ENCODE peak calls at places on chromosomes 4 and X, in nine cellular contexts. L is naive thymus-derived CD4-positive, alpha-beta T cell; F is iPS-NIHi11; G is kidney tubule cell; R is MM.1S; A is T-helper 2 cell; U is activated CD4-positive, alpha-beta T cell treated with anti-CD3 and anti-CD28 coated beads, Interleukin-2, amount 10 ng/mL, durations not matched to agents 24 days and 14 days; Z is frontal cortex; I is BJ. D is an unnamed sample.

GRCh38 chr4:142615324-142615665 is 230.8 kb downstream of the INPP4B start:
- DNase-seq in L (no peak), F (no peak), Z (no peak), A (no peak), R (no peak), U (no peak), I (peak), G (peak), D (peak)

GRCh38 chrX:14497184-14497666 is 32.1 kb upstream of the GLRA2 start:
- DNase-seq in A (no peak), F (no peak), R (peak), G (peak), I (no peak), L (peak), Z (no peak), U (peak), D (no peak)

GRCh38 chr4:27278615-27279014 is 418.0 kb downstream of the STIM2 start:
- DNase-seq in A (no peak), I (no peak), G (peak), Z (no peak), F (peak), L (no peak), R (peak), U (peak), D (no peak)

GRCh38 chr4:8854866-8855265 is 16.8 kb downstream of the HMX1 start:
- DNase-seq in R (no peak), G (no peak), A (no peak), L (no peak), I (no peak), Z (no peak), F (no peak), U (no peak), D (no peak)

GRCh38 chrX:9765072-9765736 is 443 bp downstream of the GPR143 start:
- DNase-seq in U (no peak), A (no peak), F (peak), G (peak), Z (no peak), I (no peak), R (no peak), L (no peak), D (no peak)

GRCh38 chr4:54363037-54363436 is 133.9 kb downstream of the PDGFRA start:
- DNase-seq in R (no peak), G (no peak), I (no peak), U (no peak), Z (no peak), A (no peak), F (no peak), L (no peak), D (no peak)

GRCh38 chrX:110703641-110704040 is 92.0 kb downstream of the CHRDL1 start:
- DNase-seq in L (no peak), G (no peak), F (no peak), I (no peak), R (no peak), Z (no peak), A (no peak), U (no peak), D (no peak)

GRCh38 chrX:49246541-49246940 is 11.3 kb downstream of the CCDC22 start:
- DNase-seq in F (no peak), Z (no peak), A (no peak), G (no peak), R (no peak), I (no peak), L (no peak), U (no peak), D (no peak)

GRCh38 chrX:31546130-31546529 is 474.3 kb upstream of the FTHL17 start:
- DNase-seq in G (peak), U (no peak), I (peak), A (no peak), Z (no peak), F (peak), L (no peak), R (no peak), D (peak)

GRCh38 chr4:122854860-122855259 is 28.2 kb downstream of the FGF2 start:
- DNase-seq in I (no peak), L (no peak), Z (peak), U (no peak), R (no peak), G (no peak), F (no peak), A (no peak), D (no peak)

GRCh38 chrX:119228506-119229290 is 7.4 kb upstream of the PGRMC1 start:
- DNase-seq in R (no peak), F (no peak), Z (no peak), L (no peak), U (no peak), G (peak), I (peak), A (no peak), D (peak)

GRCh38 chr4:7761720-7762119 is 177.9 kb downstream of the AFAP1 start:
- DNase-seq in Z (peak), L (peak), R (peak), U (peak), F (peak), G (peak), I (no peak), A (peak), D (no peak)

GRCh38 chr4:108170729-108171540 is 2.2 kb upstream of the LEF1 start:
- DNase-seq in L (no peak), F (peak), I (no peak), R (no peak), U (peak), A (no peak), G (no peak), Z (no peak), D (no peak)

GRCh38 chrX:68929332-68930150 is 100.7 kb downstream of the EFNB1 start:
- DNase-seq in A (no peak), Z (no peak), R (no peak), G (peak), L (no peak), U (no peak), I (no peak), F (no peak), D (no peak)

GRCh38 chrX:12309733-12310054 is 171.4 kb downstream of the FRMPD4 start:
- DNase-seq in I (no peak), Z (no peak), L (no peak), U (no peak), R (no peak), F (no peak), G (no peak), A (no peak), D (no peak)

GRCh38 chr4:1347410-1347864 is 429 bp downstream of the UVSSA start:
- DNase-seq in I (no peak), G (peak), Z (peak), R (peak), L (no peak), F (peak), U (peak), A (no peak), D (peak)

GRCh38 chr4:169485084-169485483 is 127.3 kb downstream of the NEK1 start:
- DNase-seq in A (no peak), F (no peak), U (no peak), Z (no peak), I (no peak), R (no peak), G (peak), L (no peak), D (no peak)

GRCh38 chr4:55396305-55397023 is 707 bp downstream of the TMEM165 start:
- DNase-seq in F (peak), U (peak), R (peak), G (peak), Z (peak), I (no peak), L (peak), A (no peak), D (no peak)

GRCh38 chrX:48919360-48919821 is 567 bp upstream of the PIM2 start:
- DNase-seq in F (peak), L (peak), Z (no peak), A (no peak), U (no peak), I (no peak), R (peak), G (no peak), D (no peak)

GRCh38 chr4:174983128-174983750 is 65.1 kb downstream of the ADAM29 start:
- DNase-seq in I (no peak), A (no peak), R (no peak), Z (no peak), L (no peak), F (no peak), U (no peak), G (no peak), D (no peak)

GRCh38 chr4:79987401-79987800 is 85.6 kb downstream of the ANTXR2 start:
- DNase-seq in U (no peak), R (no peak), Z (no peak), L (no peak), F (no peak), A (no peak), I (no peak), G (no peak), D (no peak)

GRCh38 chrX:65667503-65668355 is at the start of gene MSN:
- DNase-seq in R (peak), L (peak), G (peak), Z (peak), I (no peak), F (peak), A (peak), U (peak), D (no peak)

GRCh38 chrX:20267599-20267923 is 852 bp upstream of the RPS6KA3 start:
- DNase-seq in F (no peak), A (no peak), R (no peak), U (no peak), I (no peak), Z (peak), L (no peak), G (no peak), D (no peak)

GRCh38 chr4:20356565-20356964 is 104.9 kb downstream of the SLIT2 start:
- DNase-seq in G (peak), Z (no peak), I (no peak), R (no peak), U (no peak), L (no peak), A (no peak), F (peak), D (no peak)

GRCh38 chrX:115112411-115112810 is 76.8 kb upstream of the RBMXL3 start:
- DNase-seq in Z (no peak), F (no peak), I (no peak), L (no peak), R (no peak), U (no peak), A (no peak), G (no peak), D (no peak)

GRCh38 chr4:186940476-186940875 is 216.8 kb upstream of the FAT1 start:
- DNase-seq in F (no peak), U (no peak), Z (no peak), L (no peak), I (no peak), A (no peak), G (no peak), R (no peak), D (no peak)

GRCh38 chr4:57905965-57906364 is 795.8 kb upstream of the IGFBP7 start:
- DNase-seq in U (no peak), A (no peak), Z (no peak), F (no peak), L (no peak), R (no peak), G (peak), I (no peak), D (no peak)

GRCh38 chr4:91958651-91959050 is 345.1 kb upstream of the GRID2 start:
- DNase-seq in L (no peak), Z (no peak), I (no peak), U (no peak), F (peak), R (no peak), A (no peak), G (no peak), D (no peak)

GRCh38 chr4:153207561-153207960 is 3.3 kb downstream of the TRIM2 start:
- DNase-seq in G (peak), F (peak), R (no peak), A (no peak), U (no peak), Z (no peak), I (no peak), L (no peak), D (no peak)

GRCh38 chrX:122187065-122187464 is 997.0 kb upstream of the GRIA3 start:
- DNase-seq in Z (no peak), I (no peak), F (no peak), A (no peak), U (no peak), R (no peak), G (no peak), L (no peak), D (no peak)

GRCh38 chrX:110210417-110211139 is 107.3 kb downstream of the AMMECR1 start:
- DNase-seq in L (no peak), I (peak), A (no peak), R (no peak), U (no peak), Z (no peak), G (peak), F (no peak), D (peak)

GRCh38 chrX:6904178-6904577 is 243.3 kb upstream of the STS start:
- DNase-seq in R (no peak), I (no peak), L (no peak), A (no peak), F (no peak), Z (no peak), G (no peak), U (no peak), D (no peak)

GRCh38 chr4:17469931-17470674 is 41.8 kb downstream of the QDPR start:
- DNase-seq in Z (no peak), R (no peak), F (no peak), U (no peak), G (no peak), A (no peak), L (no peak), I (no peak), D (no peak)

GRCh38 chrX:120251471-120252011 is 929 bp downstream of the ZBTB33 start:
- DNase-seq in I (no peak), G (peak), F (peak), Z (no peak), A (peak), L (peak), R (peak), U (peak), D (peak)

GRCh38 chr4:154620111-154620510 is 7.7 kb upstream of the FGG start:
- DNase-seq in A (no peak), R (no peak), L (no peak), G (no peak), Z (no peak), F (no peak), I (no peak), U (no peak), D (no peak)

GRCh38 chr4:89549907-89550306 is 242.3 kb upstream of the GPRIN3 start:
- DNase-seq in I (peak), F (no peak), L (no peak), U (no peak), A (no peak), G (no peak), Z (no peak), R (no peak), D (no peak)

GRCh38 chrX:55142206-55142918 is 53.5 kb downstream of the PAGE2 start:
- DNase-seq in Z (no peak), R (no peak), A (no peak), F (no peak), G (peak), U (no peak), I (no peak), L (no peak), D (no peak)

GRCh38 chrX:9905288-9905687 is 61.9 kb upstream of the CLDN34 start:
- DNase-seq in F (no peak), L (no peak), R (no peak), U (no peak), I (no peak), Z (no peak), A (no peak), G (no peak), D (no peak)

GRCh38 chrX:31423575-31424284 is 351.9 kb upstream of the FTHL17 start:
- DNase-seq in G (peak), L (no peak), F (peak), R (peak), I (peak), U (peak), A (no peak), Z (no peak), D (peak)